ENCODE peak calls at places on chromosomes 16 and 17, in four cellular contexts. F, R, V and U are unnamed samples.

GRCh38 chr16:19835989-19836421 is 48.6 kb downstream of the GPRC5B start:
- DNase-seq in F (no peak), R (no peak), V (no peak), U (no peak)

GRCh38 chr16:3065069-3065741 is at the start of gene IL32:
- DNase-seq in F (no peak), R (no peak), V (peak), U (no peak)

GRCh38 chr17:18966831-18967624 is 15.1 kb downstream of the SLC5A10 start:
- DNase-seq in F (no peak), R (no peak), V (no peak), U (no peak)

GRCh38 chr17:78499715-78500540 is 77.3 kb downstream of the DNAH17 start:
- DNase-seq in F (no peak), R (no peak), V (no peak), U (no peak)

GRCh38 chr16:15807603-15808009 is 49.2 kb downstream of the MYH11 start:
- DNase-seq in F (no peak), R (peak), V (no peak), U (no peak)

GRCh38 chr16:23131841-23132576 is 17.2 kb downstream of the USP31 start:
- DNase-seq in F (no peak), R (no peak), V (no peak), U (no peak)

GRCh38 chr17:78802459-78802858 is 20.4 kb upstream of the CYTH1 start:
- DNase-seq in F (no peak), R (no peak), V (no peak), U (no peak)

GRCh38 chr16:67529639-67530012 is 997 bp downstream of the RIPOR1 start:
- DNase-seq in F (no peak), R (no peak), V (no peak), U (no peak)

GRCh38 chr17:12618557-12618956 is 47.1 kb upstream of the MYOCD start:
- DNase-seq in F (no peak), R (no peak), V (no peak), U (no peak)

GRCh38 chr16:89121691-89122321 is 28.2 kb downstream of the ACSF3 start:
- DNase-seq in F (no peak), R (no peak), V (no peak), U (no peak)

GRCh38 chr16:3960049-3960809 is 79.7 kb upstream of the CREBBP start:
- DNase-seq in F (no peak), R (no peak), V (no peak), U (no peak)

GRCh38 chr17:51711581-51711980 is 446.9 kb downstream of the CA10 start:
- DNase-seq in F (no peak), R (no peak), V (no peak), U (no peak)
- TF ChIP-seq BRCA1 in F (no peak), R (no peak), V (no peak), U (no peak)

GRCh38 chr17:60091109-60091508 is 12.4 kb upstream of the HEATR6 start:
- DNase-seq in F (no peak), R (no peak), V (no peak), U (no peak)

GRCh38 chr17:60086822-60087591 is 8.3 kb upstream of the HEATR6 start:
- DNase-seq in F (peak), R (no peak), V (no peak), U (no peak)

GRCh38 chr17:60087882-60088669 is 9.4 kb upstream of the HEATR6 start:
- DNase-seq in F (no peak), R (peak), V (peak), U (no peak)

GRCh38 chr17:60090412-60090811 is 11.7 kb upstream of the HEATR6 start:
- DNase-seq in F (no peak), R (no peak), V (no peak), U (no peak)

DNA sequence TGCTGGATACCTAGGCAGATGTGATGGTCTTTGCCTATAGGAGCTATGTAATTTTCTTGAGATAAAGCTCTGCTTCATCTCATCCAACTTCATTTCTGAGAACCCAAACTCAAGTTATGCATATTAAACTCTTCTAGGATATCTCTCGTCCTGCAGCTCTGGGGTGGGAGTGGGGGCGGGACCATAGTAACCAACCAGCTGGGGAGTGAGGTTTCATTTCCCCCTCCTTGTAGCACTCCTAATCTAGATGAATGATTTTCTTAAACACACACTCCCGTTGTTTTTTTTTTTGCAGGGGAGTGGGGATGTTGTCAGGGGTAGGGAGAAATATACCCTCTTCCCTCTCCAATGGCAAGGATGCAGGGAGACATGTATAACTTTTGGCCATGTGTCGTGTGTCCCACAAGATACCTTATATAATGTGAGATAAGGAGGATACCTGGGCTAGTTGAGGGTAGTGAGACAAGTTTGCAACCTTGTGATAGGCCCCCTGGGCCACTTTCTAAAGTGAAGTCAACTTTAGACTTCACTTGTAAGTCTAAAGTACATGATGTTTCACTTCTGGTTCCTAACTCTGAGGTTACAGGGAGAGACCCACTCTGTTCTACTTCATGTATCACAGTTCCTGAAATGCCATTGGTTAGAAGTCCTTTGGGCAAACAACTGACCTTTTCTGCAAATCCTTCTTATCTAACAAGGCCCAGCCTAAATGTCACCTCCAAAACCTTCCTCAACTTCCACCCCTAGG is 10.6 kb upstream of the HEATR6 start:
- DNase-seq in F (no peak), R (peak), V (no peak), U (peak)
- TF ChIP-seq BRCA1 in F (no peak), R (no peak), V (no peak), U (no peak)

GRCh38 chr16:71499775-71500364 is 10.7 kb upstream of the ZNF19 start:
- DNase-seq in F (no peak), R (peak), V (peak), U (peak)
- TF ChIP-seq BRCA1 in F (no peak), R (no peak), V (no peak), U (no peak)

GRCh38 chr17:36131436-36131835 is 27.8 kb downstream of the CCL4 start:
- DNase-seq in F (no peak), R (no peak), V (no peak), U (no peak)
- TF ChIP-seq BRCA1 in F (no peak), R (no peak), V (no peak), U (no peak)

GRCh38 chr16:84239910-84240309 is at the start of gene KCNG4:
- DNase-seq in F (no peak), R (no peak), V (no peak), U (no peak)
- TF ChIP-seq BRCA1 in F (no peak), R (no peak), V (no peak), U (no peak)

DNA sequence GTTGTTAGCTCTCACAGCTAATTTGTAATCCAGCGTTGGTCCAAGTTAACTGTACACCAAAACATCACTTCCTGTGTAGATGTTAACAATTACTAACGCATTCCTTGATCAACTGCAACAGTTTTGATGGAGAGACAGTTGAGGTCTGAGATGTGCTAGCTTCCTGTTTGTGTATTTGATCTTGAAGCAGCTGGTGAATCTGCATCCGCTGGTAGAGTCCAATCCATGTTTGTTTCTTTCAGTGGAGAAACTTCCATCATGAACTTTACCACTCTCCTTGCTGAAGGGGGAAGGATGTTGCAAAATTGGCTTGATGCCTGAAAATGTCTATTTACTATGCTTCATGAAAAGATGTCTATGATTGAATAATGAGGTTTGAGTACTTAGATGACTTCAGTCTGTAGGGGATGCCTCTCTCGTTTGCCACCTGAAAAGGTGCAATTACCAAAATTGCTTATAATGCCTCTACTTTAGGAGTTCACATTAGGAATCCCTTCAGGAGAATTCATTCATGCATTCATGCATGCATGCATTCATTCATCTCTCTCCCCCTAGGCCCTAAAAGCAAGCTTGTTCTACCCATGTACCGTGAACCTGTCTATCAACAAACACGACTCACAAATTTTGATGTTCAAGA is 39.6 kb upstream of the ZKSCAN2 start:
- DNase-seq in F (no peak), R (no peak), V (no peak), U (no peak)
- TF ChIP-seq BRCA1 in F (no peak), R (no peak), V (no peak), U (no peak)

GRCh38 chr16:85011846-85012284 is 530 bp upstream of the ZDHHC7 start:
- DNase-seq in F (no peak), R (no peak), V (no peak), U (no peak)
- TF ChIP-seq BRCA1 in F (no peak), R (no peak), V (no peak), U (no peak)

GRCh38 chr17:35429702-35430101 is 2.6 kb downstream of the SLFN12 start:
- DNase-seq in F (no peak), R (no peak), V (no peak), U (no peak)

GRCh38 chr17:35428229-35428628 is 4.1 kb downstream of the SLFN12 start:
- DNase-seq in F (no peak), R (no peak), V (no peak), U (no peak)

GRCh38 chr17:35423761-35424160 is 8.5 kb downstream of the SLFN12 start:
- DNase-seq in F (no peak), R (no peak), V (no peak), U (no peak)
- TF ChIP-seq BRCA1 in F (no peak), R (no peak), V (no peak), U (no peak)

GRCh38 chr17:15262291-15263205 is 2.6 kb downstream of the PMP22 start:
- DNase-seq in F (no peak), R (peak), V (no peak), U (no peak)
- TF ChIP-seq BRCA1 in F (no peak), R (no peak), V (no peak), U (no peak)

DNA sequence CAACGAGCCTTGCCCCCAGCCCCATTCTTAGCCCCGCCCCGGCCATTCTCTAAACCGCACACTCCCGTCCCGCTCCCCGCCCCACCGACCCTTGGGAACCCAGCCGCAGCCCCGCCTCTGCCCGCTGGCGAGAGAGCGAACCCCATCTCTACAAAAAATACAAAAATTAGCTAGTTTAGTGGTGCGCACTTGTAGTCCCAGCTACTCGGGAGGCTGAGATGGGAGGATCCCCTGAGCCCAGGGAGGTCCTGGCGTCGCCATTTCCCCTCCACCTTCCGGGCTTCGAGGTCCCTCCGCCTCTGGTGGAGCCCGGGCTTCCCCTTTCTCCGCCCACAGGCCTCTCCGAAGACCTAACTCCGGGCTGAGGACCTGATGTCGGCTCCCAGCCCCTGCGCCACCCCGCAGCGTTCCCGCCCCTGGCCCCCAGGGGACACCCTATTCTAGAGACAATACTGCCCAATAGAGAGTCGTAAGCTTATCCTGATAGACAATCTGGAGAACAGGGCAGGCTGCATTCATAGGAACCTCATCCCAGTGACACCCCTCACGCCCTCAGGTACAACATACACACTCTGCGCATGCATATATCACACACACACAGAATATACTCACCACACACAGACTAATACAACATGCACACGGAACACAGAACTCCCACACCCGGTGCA is 483 bp upstream of the PROCA1 start:
- DNase-seq in F (no peak), R (peak), V (no peak), U (no peak)
- TF ChIP-seq BRCA1 in F (no peak), R (no peak), V (no peak), U (no peak)